ENCODE peak calls at places on chromosomes 5 and 9, in five cellular contexts. K is ELR; M is stimulated activated naive CD8-positive, alpha-beta T cell treated with anti-CD3 and anti-CD28 coated beads, Interleukin-15, amount 100 ng/mL, for 72 hours; P is NCI-H524; Y is ELF-1. I is an unnamed sample.

GRCh38 chr5:143796110-143796509 is 15.9 kb upstream of the HMHB1 start:
- DNase-seq in K (no peak), M (no peak), P (no peak), Y (no peak), I (no peak)

GRCh38 chr9:137188490-137189296 is at the start of the genes ANAPC2 and SSNA1:
- DNase-seq in K (peak; percentile 95), M (peak; percentile 97), P (peak; percentile 97), Y (peak; percentile 93), I (peak; percentile 88)

GRCh38 chr5:77669677-77670076 is 31.2 kb upstream of the OTP start:
- DNase-seq in K (no peak), M (no peak), P (no peak), Y (no peak), I (no peak)

GRCh38 chr9:90861380-90861779 is 59.8 kb downstream of the SYK start:
- DNase-seq in K (no peak), M (no peak), P (no peak), Y (no peak), I (no peak)

GRCh38 chr9:89387970-89388867 is 69.9 kb downstream of the SECISBP2 start:
- DNase-seq in K (peak; percentile 12), M (no peak), P (no peak), Y (no peak), I (no peak)

GRCh38 chr5:132363431-132364112 is 5.9 kb upstream of the SLC22A5 start:
- DNase-seq in K (peak; percentile 99), M (no peak), P (no peak), Y (no peak), I (peak; percentile 86)

GRCh38 chr5:126659805-126660483 is 59.2 kb downstream of the PHAX start:
- DNase-seq in K (no peak), M (no peak), P (no peak), Y (no peak), I (no peak)

GRCh38 chr5:1330146-1330846 is 14.6 kb downstream of the CLPTM1L start:
- DNase-seq in K (no peak), M (no peak), P (no peak), Y (no peak), I (no peak)

GRCh38 chr5:157267766-157268480 is 2.0 kb downstream of the CYFIP2 start:
- DNase-seq in K (no peak), M (no peak), P (no peak), Y (no peak), I (no peak)

GRCh38 chr5:60334281-60334713 is 365.7 kb downstream of the DEPDC1B start:
- DNase-seq in K (peak; percentile 82), M (no peak), P (no peak), Y (no peak), I (peak; percentile 90)

GRCh38 chr5:90843443-90843842 is 284.8 kb downstream of the ADGRV1 start:
- DNase-seq in K (peak; percentile 8), M (no peak), P (no peak), Y (no peak), I (peak; percentile 64)

GRCh38 chr9:126471084-126471611 is 142.6 kb upstream of the LMX1B start:
- DNase-seq in K (peak; percentile 81), M (peak; percentile 78), P (no peak), Y (no peak), I (peak; percentile 93)

GRCh38 chr9:22595805-22596204 is 149.2 kb downstream of the DMRTA1 start:
- DNase-seq in K (no peak), M (no peak), P (no peak), Y (no peak), I (no peak)

GRCh38 chr9:16150938-16151650 is 598.3 kb downstream of the CCDC171 start:
- DNase-seq in K (no peak), M (no peak), P (no peak), Y (peak; percentile 68), I (no peak)

GRCh38 chr9:79013715-79014610 is 557.8 kb upstream of the TLE4 start:
- DNase-seq in K (peak; percentile 91), M (no peak), P (no peak), Y (no peak), I (peak; percentile 90)

GRCh38 chr9:105026451-105026850 is 98.5 kb upstream of the ABCA1 start:
- DNase-seq in K (peak; percentile 71), M (no peak), P (no peak), Y (no peak), I (peak; percentile 72)

GRCh38 chr9:98010450-98010849 is 27.3 kb downstream of the ANP32B start:
- DNase-seq in K (peak; percentile 87), M (no peak), P (no peak), Y (no peak), I (peak; percentile 80)

GRCh38 chr5:176573564-176574296 is 24.6 kb downstream of the CDHR2 start:
- DNase-seq in K (peak; percentile 62), M (peak; percentile 74), P (peak; percentile 54), Y (peak; percentile 77), I (peak; percentile 36)

GRCh38 chr9:123407537-123407828 is 51.5 kb downstream of the CRB2 start:
- DNase-seq in K (no peak), M (no peak), P (no peak), Y (no peak), I (no peak)

GRCh38 chr5:175617447-175617846 is 40.4 kb upstream of the HRH2 start:
- DNase-seq in K (no peak), M (no peak), P (no peak), Y (no peak), I (no peak)

GRCh38 chr9:93295456-93296076 is 111.6 kb downstream of the WNK2 start:
- DNase-seq in K (no peak), M (no peak), P (no peak), Y (no peak), I (no peak)

GRCh38 chr5:13921573-13921972 is 22.9 kb downstream of the DNAH5 start:
- DNase-seq in K (peak; percentile 20), M (no peak), P (no peak), Y (no peak), I (no peak)

GRCh38 chr9:4055055-4055454 is 244.8 kb downstream of the GLIS3 start:
- DNase-seq in K (no peak), M (no peak), P (no peak), Y (no peak), I (no peak)

GRCh38 chr5:41161271-41161670 is 52.1 kb downstream of the C6 start:
- DNase-seq in K (no peak), M (no peak), P (no peak), Y (no peak), I (no peak)

GRCh38 chr5:36734422-36734821 is 128.0 kb downstream of the SLC1A3 start:
- DNase-seq in K (peak; percentile 34), M (no peak), P (peak; percentile 82), Y (no peak), I (peak; percentile 23)

GRCh38 chr9:95516736-95517558 is at the start of gene PTCH1:
- DNase-seq in K (peak; percentile 46), M (peak; percentile 43), P (peak; percentile 50), Y (peak; percentile 91), I (no peak)

GRCh38 chr9:63816742-63817621 is 1468.0 kb downstream of the FOXD4L5 start:
- DNase-seq in K (peak; percentile 88), M (peak; percentile 70), P (no peak), Y (peak; percentile 98), I (peak; percentile 58)

GRCh38 chr5:53826503-53826902 is 266.1 kb downstream of the NDUFS4 start:
- DNase-seq in K (no peak), M (no peak), P (no peak), Y (no peak), I (no peak)

GRCh38 chr5:173327948-173328895 is at the start of gene STC2:
- DNase-seq in K (peak; percentile 95), M (peak; percentile 75), P (peak; percentile 97), Y (peak; percentile 98), I (peak; percentile 97)

GRCh38 chr9:105502276-105502675 is 54.4 kb downstream of the FSD1L start:
- DNase-seq in K (peak; percentile 18), M (no peak), P (no peak), Y (no peak), I (no peak)

GRCh38 chr5:23139338-23140171 is 286.4 kb upstream of the CDH12 start:
- DNase-seq in K (peak; percentile 0), M (no peak), P (peak; percentile 65), Y (no peak), I (peak; percentile 29)

GRCh38 chr5:13745508-13745907 is 199.0 kb downstream of the DNAH5 start:
- DNase-seq in K (peak; percentile 90), M (no peak), P (no peak), Y (no peak), I (peak; percentile 93)

GRCh38 chr9:128247191-128247803 is 28.5 kb downstream of the GOLGA2 start:
- DNase-seq in K (no peak), M (no peak), P (peak; percentile 17), Y (no peak), I (no peak)

GRCh38 chr5:157312492-157312891 is 46.6 kb downstream of the CYFIP2 start:
- DNase-seq in K (peak; percentile 76), M (peak; percentile 55), P (peak; percentile 57), Y (peak; percentile 45), I (peak; percentile 56)

GRCh38 chr5:105940181-105940580 is 1730.6 kb downstream of the EFNA5 start:
- DNase-seq in K (no peak), M (no peak), P (no peak), Y (no peak), I (no peak)

I was measured in HT1080.